ENCODE peak calls at places on chromosome 4, in seven cellular contexts. S is mucosa of descending colon, N is WTC11, V is retinal pigment epithelial cell, G is astrocyte of the cerebellum, H is dorsolateral prefrontal cortex, Q is upper lobe of left lung. U is an unnamed sample.

GRCh38 chr4:168981942-168982341 is 28.1 kb downstream of the CBR4 start:
- DNase-seq in S (no peak), N (no peak), V (no peak), G (no peak), H (no peak), Q (no peak), U (no peak)

GRCh38 chr4:11489449-11490083 is 60.9 kb upstream of the HS3ST1 start:
- DNase-seq in S (peak), N (no peak), V (no peak), G (no peak), H (no peak), Q (no peak), U (no peak)

GRCh38 chr4:15295421-15296162 is 132.2 kb upstream of the C1QTNF7 start:
- DNase-seq in S (no peak), N (no peak), V (no peak), G (no peak), H (no peak), Q (no peak), U (no peak)

GRCh38 chr4:54651050-54651449 is 6.7 kb upstream of the KIT start:
- DNase-seq in S (no peak), N (no peak), V (no peak), G (no peak), H (no peak), Q (no peak), U (no peak)

GRCh38 chr4:153725070-153725810 is 34.6 kb downstream of the RNF175 start:
- DNase-seq in S (no peak), N (no peak), V (no peak), G (no peak), H (no peak), Q (no peak), U (no peak)

GRCh38 chr4:180913750-180914149 is 1329.5 kb upstream of the TENM3 start:
- DNase-seq in S (no peak), N (no peak), V (peak), G (no peak), H (no peak), Q (no peak), U (no peak)

GRCh38 chr4:111362891-111363290 is 740.0 kb upstream of the PITX2 start:
- DNase-seq in S (no peak), N (no peak), V (no peak), G (peak), H (no peak), Q (no peak), U (no peak)

GRCh38 chr4:77433102-77433733 is 172.4 kb upstream of the CXCL13 start:
- DNase-seq in S (peak), N (no peak), V (peak), G (peak), H (no peak), Q (no peak), U (no peak)

GRCh38 chr4:6557856-6558255 is 17.1 kb upstream of the MAN2B2 start:
- DNase-seq in S (no peak), N (no peak), V (no peak), G (no peak), H (no peak), Q (no peak), U (no peak)

GRCh38 chr4:39255916-39256315 is 73.6 kb downstream of the WDR19 start:
- DNase-seq in S (no peak), N (no peak), V (no peak), G (no peak), H (no peak), Q (no peak), U (no peak)

GRCh38 chr4:155777971-155778710 is 19.3 kb downstream of the GUCY1B1 start:
- DNase-seq in S (no peak), N (no peak), V (no peak), G (no peak), H (no peak), Q (no peak), U (no peak)

GRCh38 chr4:169682360-169683047 is 62.1 kb downstream of the CLCN3 start:
- DNase-seq in S (no peak), N (no peak), V (no peak), G (no peak), H (no peak), Q (no peak), U (no peak)

GRCh38 chr4:152785639-152786517 is 6.1 kb downstream of the ARFIP1 start:
- DNase-seq in S (no peak), N (no peak), V (no peak), G (no peak), H (no peak), Q (no peak), U (no peak)

GRCh38 chr4:176794151-176794550 is 1.4 kb upstream of the VEGFC start:
- DNase-seq in S (no peak), N (no peak), V (peak), G (peak), H (no peak), Q (no peak), U (no peak)

GRCh38 chr4:921830-922331 is 10.2 kb downstream of the GAK start:
- DNase-seq in S (no peak), N (no peak), V (no peak), G (no peak), H (peak), Q (peak), U (no peak)

GRCh38 chr4:163895369-163896005 is 401.0 kb downstream of the TMA16 start:
- DNase-seq in S (no peak), N (no peak), V (no peak), G (no peak), H (no peak), Q (no peak), U (no peak)

GRCh38 chr4:128462104-128462783 is 174.6 kb upstream of the PGRMC2 start:
- DNase-seq in S (no peak), N (no peak), V (no peak), G (no peak), H (no peak), Q (no peak), U (no peak)

GRCh38 chr4:184282895-184283654 is 65.4 kb upstream of the ENPP6 start:
- DNase-seq in S (no peak), N (no peak), V (no peak), G (no peak), H (no peak), Q (no peak), U (no peak)

GRCh38 chr4:48710446-48711209 is 69.5 kb downstream of the FRYL start:
- DNase-seq in S (no peak), N (no peak), V (no peak), G (no peak), H (no peak), Q (no peak), U (no peak)

GRCh38 chr4:79651516-79651915 is 243.5 kb upstream of the GK2 start:
- DNase-seq in S (no peak), N (no peak), V (no peak), G (peak), H (no peak), Q (no peak), U (no peak)

GRCh38 chr4:186296481-186296880 is 30.5 kb downstream of the F11 start:
- DNase-seq in S (peak), N (no peak), V (no peak), G (no peak), H (no peak), Q (no peak), U (no peak)

GRCh38 chr4:48673537-48673936 is 106.5 kb downstream of the FRYL start:
- DNase-seq in S (no peak), N (no peak), V (no peak), G (no peak), H (no peak), Q (no peak), U (no peak)

GRCh38 chr4:139403457-139403856 is 50.5 kb upstream of the RAB33B start:
- DNase-seq in S (no peak), N (no peak), V (no peak), G (no peak), H (no peak), Q (no peak), U (no peak)

GRCh38 chr4:128847074-128847724 is 37.7 kb downstream of the JADE1 start:
- DNase-seq in S (no peak), N (no peak), V (no peak), G (no peak), H (no peak), Q (peak), U (no peak)

GRCh38 chr4:176054942-176055341 is 10.7 kb upstream of the WDR17 start:
- DNase-seq in S (no peak), N (no peak), V (no peak), G (no peak), H (no peak), Q (no peak), U (no peak)

GRCh38 chr4:182808673-182809416 is 108.3 kb downstream of the DCTD start:
- DNase-seq in S (no peak), N (no peak), V (no peak), G (no peak), H (no peak), Q (no peak), U (no peak)

GRCh38 chr4:173943547-173943946 is 339.9 kb downstream of the FBXO8 start:
- DNase-seq in S (no peak), N (no peak), V (no peak), G (no peak), H (no peak), Q (no peak), U (no peak)

GRCh38 chr4:145933134-145933533 is 5.5 kb downstream of the ZNF827 start:
- DNase-seq in S (no peak), N (no peak), V (no peak), G (no peak), H (no peak), Q (no peak), U (no peak)

DNA sequence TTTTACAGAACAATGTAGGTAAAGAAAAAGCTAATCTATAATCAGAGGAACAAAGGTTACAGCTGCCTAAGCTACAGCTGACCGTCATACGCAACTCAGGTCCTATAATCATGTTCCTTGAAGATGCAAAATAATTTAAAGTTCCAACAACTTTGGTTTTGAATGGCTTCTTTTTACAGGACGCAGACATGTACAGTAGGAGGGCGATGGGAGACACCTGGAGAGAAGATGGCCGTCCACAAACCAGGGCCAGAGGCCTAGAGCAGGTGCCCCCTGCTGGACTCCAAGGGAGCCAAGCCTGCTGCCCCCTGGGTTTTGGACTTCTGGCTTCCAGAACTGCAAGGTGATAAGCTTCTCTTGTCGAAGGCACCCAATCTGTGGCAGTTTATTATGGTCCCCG is 10.6 kb downstream of the HGFAC start:
- DNase-seq in S (no peak), N (peak), V (no peak), G (no peak), H (no peak), Q (no peak), U (no peak)
- TF ChIP-seq CTCF in S (no peak), N (no peak), V (peak), G (peak), H (no peak), Q (peak), U (no peak)

DNA sequence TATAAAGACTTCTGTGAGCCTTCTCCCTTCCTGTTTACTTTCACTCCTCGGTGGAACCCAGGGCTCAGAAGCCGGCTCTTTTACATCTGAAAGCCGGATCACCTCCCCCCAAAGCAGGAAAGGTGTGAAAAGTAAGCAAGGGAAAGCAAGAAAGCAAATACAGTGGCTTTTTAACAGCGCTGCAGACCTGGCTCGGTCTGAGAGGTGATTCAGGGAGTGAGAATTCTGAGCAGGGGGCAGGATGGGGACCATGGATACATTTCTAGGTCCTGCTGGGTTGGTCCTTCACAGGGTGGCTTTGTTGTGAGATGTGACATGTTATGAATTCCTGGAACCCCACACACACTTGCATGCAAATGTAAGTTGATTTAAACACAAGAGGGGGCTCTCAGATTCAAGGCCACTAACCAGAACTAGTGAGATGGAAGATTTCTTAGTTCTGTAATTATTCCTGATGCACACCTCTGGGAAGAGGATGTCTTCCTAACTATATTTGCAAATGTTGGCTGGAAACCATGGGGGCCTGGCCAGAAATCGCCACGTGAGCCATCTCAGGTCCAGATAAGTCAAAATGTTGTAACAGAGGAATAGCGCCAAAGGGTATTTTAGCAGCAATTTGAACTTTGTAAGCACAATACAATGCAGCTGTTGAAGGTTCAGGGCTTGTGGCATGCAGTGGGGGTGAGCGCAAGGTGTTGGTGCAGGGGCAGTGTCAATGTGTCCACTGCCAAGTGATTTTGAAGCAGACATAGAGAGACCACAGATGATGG is 670.1 kb upstream of the LCORL start:
- DNase-seq in S (no peak), N (peak), V (no peak), G (no peak), H (no peak), Q (no peak), U (no peak)
- TF ChIP-seq CTCF in S (no peak), N (no peak), V (peak), G (no peak), H (no peak), Q (no peak), U (no peak)

GRCh38 chr4:123102897-123103489 is 180.6 kb upstream of the NUDT6 start:
- DNase-seq in S (no peak), N (no peak), V (no peak), G (peak), H (no peak), Q (no peak), U (no peak)
- TF ChIP-seq CTCF in S (peak), N (peak), V (peak), G (peak), H (peak), Q (peak), U (no peak)

GRCh38 chr4:143329985-143330384 is 6.7 kb upstream of the GAB1 start:
- DNase-seq in S (no peak), N (no peak), V (no peak), G (no peak), H (no peak), Q (no peak), U (no peak)
- TF ChIP-seq CTCF in S (no peak), N (no peak), V (no peak), G (no peak), H (no peak), Q (no peak), U (no peak)